ENCODE peak calls at places on chromosomes 11 and 22, in ten cellular contexts. K is A549, M is spleen, B is lower leg skin, J is IMR-90, D is tibial nerve, Y is HCT116, N is adrenal gland, S is body of pancreas, L is GM12892. T is an unnamed sample.

GRCh38 chr11:1573847-1574255 is 1.8 kb upstream of the DUSP8 start:
- DNase-seq in K (peak; percentile 71), M (no peak), B (no peak), J (no peak), D (no peak), Y (peak; percentile 39), N (no peak), S (peak; percentile 89), L (peak; percentile 25), T (no peak)

GRCh38 chr11:95148938-95149337 is 59.3 kb downstream of the ENDOD1 start:
- DNase-seq in K (no peak), M (no peak), B (no peak), J (no peak), D (no peak), Y (no peak), N (no peak), S (no peak), L (no peak), T (peak; percentile 50)

GRCh38 chr22:38335077-38335476 is 17.8 kb upstream of the CSNK1E start:
- DNase-seq in K (no peak), M (no peak), B (no peak), J (peak; percentile 49), D (no peak), Y (no peak), N (no peak), S (no peak), L (no peak), T (no peak)

GRCh38 chr11:62601114-62601363 is 626 bp downstream of the MTA2 start:
- DNase-seq in K (no peak), M (peak; percentile 94), B (no peak), J (no peak), D (no peak), Y (no peak), N (peak; percentile 63), S (peak; percentile 48), L (peak; percentile 39), T (peak; percentile 67)

GRCh38 chr11:720642-721346 is 14.8 kb downstream of the EPS8L2 start:
- DNase-seq in K (no peak), M (peak; percentile 81), B (no peak), J (peak; percentile 29), D (no peak), Y (no peak), N (no peak), S (no peak), L (peak; percentile 91), T (no peak)

GRCh38 chr11:111137846-111138245 is 107.7 kb upstream of the POU2AF2 start:
- DNase-seq in K (no peak), M (no peak), B (no peak), J (no peak), D (no peak), Y (no peak), N (no peak), S (no peak), L (no peak), T (no peak)

GRCh38 chr11:42593426-42593825 is 718.4 kb upstream of the API5 start:
- DNase-seq in K (no peak), M (no peak), B (no peak), J (no peak), D (no peak), Y (no peak), N (no peak), S (no peak), L (no peak), T (no peak)

GRCh38 chr11:57224537-57224936 is 12.5 kb downstream of the APLNR start:
- DNase-seq in K (peak; percentile 55), M (no peak), B (no peak), J (peak; percentile 53), D (no peak), Y (no peak), N (no peak), S (no peak), L (no peak), T (no peak)

GRCh38 chr11:72753341-72754148 is 1.3 kb upstream of the ARAP1 start:
- DNase-seq in K (no peak), M (no peak), B (no peak), J (no peak), D (no peak), Y (no peak), N (no peak), S (no peak), L (no peak), T (no peak)

GRCh38 chr11:63613517-63614135 is 607 bp downstream of the PLAAT3 start:
- DNase-seq in K (peak; percentile 42), M (peak; percentile 89), B (peak; percentile 90), J (no peak), D (peak; percentile 40), Y (no peak), N (peak; percentile 68), S (peak; percentile 34), L (no peak), T (no peak)

GRCh38 chr11:11568651-11569229 is 53.1 kb downstream of the GALNT18 start:
- DNase-seq in K (no peak), M (no peak), B (no peak), J (peak; percentile 2), D (no peak), Y (no peak), N (no peak), S (no peak), L (no peak), T (no peak)
- TF ChIP-seq POLR2A in K (no peak), M (no peak), B (no peak), J (no peak), D (no peak), Y (no peak), N (no peak), S (no peak), L (no peak), T (no peak)

GRCh38 chr11:122678406-122678805 is 22.9 kb downstream of the UBASH3B start:
- DNase-seq in K (no peak), M (no peak), B (no peak), J (no peak), D (no peak), Y (no peak), N (no peak), S (no peak), L (no peak), T (no peak)

GRCh38 chr11:122677256-122677655 is 21.7 kb downstream of the UBASH3B start:
- DNase-seq in K (no peak), M (no peak), B (no peak), J (no peak), D (no peak), Y (no peak), N (no peak), S (no peak), L (no peak), T (no peak)

GRCh38 chr11:122681731-122682130 is 26.2 kb downstream of the UBASH3B start:
- DNase-seq in K (peak; percentile 38), M (no peak), B (no peak), J (no peak), D (no peak), Y (no peak), N (peak; percentile 20), S (no peak), L (no peak), T (no peak)

GRCh38 chr11:122681070-122681469 is 25.5 kb downstream of the UBASH3B start:
- DNase-seq in K (no peak), M (no peak), B (no peak), J (no peak), D (no peak), Y (no peak), N (no peak), S (no peak), L (no peak), T (no peak)

GRCh38 chr11:122679441-122679840 is 23.9 kb downstream of the UBASH3B start:
- DNase-seq in K (no peak), M (no peak), B (no peak), J (no peak), D (no peak), Y (no peak), N (no peak), S (no peak), L (no peak), T (no peak)
- TF ChIP-seq POLR2A in K (no peak), M (no peak), B (no peak), J (no peak), D (no peak), Y (no peak), N (no peak), S (no peak), L (no peak), T (no peak)

DNA sequence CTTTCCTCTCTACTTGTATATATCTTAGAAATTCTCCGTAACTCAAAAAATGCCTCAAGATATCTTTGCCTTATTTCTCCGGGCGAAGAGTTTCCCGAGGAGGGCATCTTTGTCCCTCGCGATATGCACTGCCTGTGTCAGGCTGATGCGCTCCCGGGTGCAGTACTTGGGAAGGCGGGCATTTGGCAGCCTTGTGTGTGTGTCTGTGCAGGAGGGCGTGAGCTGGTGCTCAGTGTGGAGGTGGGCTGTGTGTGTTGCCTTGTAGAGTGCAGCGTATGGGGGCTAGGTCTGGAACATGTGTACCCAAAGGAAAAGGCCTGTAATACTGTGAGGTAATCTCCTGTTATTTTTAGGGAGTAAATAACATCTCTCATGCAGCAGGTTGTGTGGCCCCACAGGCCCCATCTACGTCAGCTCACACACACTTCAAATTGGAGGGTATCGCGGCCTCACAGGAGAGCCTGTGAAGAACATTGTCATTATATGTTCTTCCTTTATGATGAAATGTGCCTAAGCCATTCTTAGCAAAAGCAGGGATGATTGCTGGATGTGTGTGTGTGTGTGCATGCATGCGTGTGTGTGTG is 77.5 kb downstream of the KCNJ1 start:
- DNase-seq in K (no peak), M (no peak), B (no peak), J (peak; percentile 8), D (no peak), Y (no peak), N (no peak), S (no peak), L (no peak), T (no peak)
- TF ChIP-seq POLR2A in K (no peak), M (no peak), B (no peak), J (no peak), D (no peak), Y (no peak), N (no peak), S (no peak), L (no peak), T (no peak)

GRCh38 chr11:75585271-75585670 is 23.2 kb downstream of the SERPINH1 start:
- DNase-seq in K (no peak), M (no peak), B (no peak), J (no peak), D (no peak), Y (no peak), N (no peak), S (no peak), L (no peak), T (no peak)

GRCh38 chr11:75588067-75588481 is 26.0 kb downstream of the SERPINH1 start:
- DNase-seq in K (no peak), M (no peak), B (no peak), J (no peak), D (no peak), Y (no peak), N (peak; percentile 60), S (peak; percentile 37), L (no peak), T (no peak)

GRCh38 chr11:75582935-75583709 is 21.1 kb downstream of the SERPINH1 start:
- DNase-seq in K (peak; percentile 53), M (peak; percentile 91), B (peak; percentile 92), J (peak; percentile 66), D (peak; percentile 51), Y (no peak), N (peak; percentile 69), S (peak; percentile 58), L (peak; percentile 89), T (peak; percentile 86)

GRCh38 chr11:75582461-75582934 is 20.4 kb downstream of the SERPINH1 start:
- DNase-seq in K (no peak), M (no peak), B (no peak), J (no peak), D (no peak), Y (no peak), N (no peak), S (no peak), L (no peak), T (no peak)

GRCh38 chr11:75583710-75584658 is 21.9 kb downstream of the SERPINH1 start:
- DNase-seq in K (no peak), M (peak; percentile 82), B (peak; percentile 94), J (peak; percentile 61), D (peak; percentile 47), Y (no peak), N (peak; percentile 74), S (peak; percentile 25), L (peak; percentile 44), T (peak; percentile 86)
- TF ChIP-seq POLR2A in K (no peak), M (no peak), B (no peak), J (peak; percentile 14), D (peak; percentile 49), Y (no peak), N (no peak), S (no peak), L (no peak), T (peak; percentile 37)

T was measured in erythroblast.